ENCODE peak calls at places on chromosomes 2 and 18, in four cellular contexts. One of them, this sample, is unnamed.

GRCh38 chr2:95377216-95377530 is 25.3 kb upstream of the FAHD2A start:
- DNase-seq in A673: no peak
- DNase-seq in NCI-H1092: no peak
- DNase-seq in naive thymus-derived CD8-positive, alpha-beta T cell: no peak
- DNase-seq in this sample: peak

GRCh38 chr2:230711224-230711623 is 1.4 kb upstream of the CAB39 start:
- DNase-seq in NCI-H1092: no peak
- DNase-seq in A673: no peak
- DNase-seq in naive thymus-derived CD8-positive, alpha-beta T cell: no peak
- DNase-seq in this sample: no peak

GRCh38 chr2:48399828-48400552 is 130.0 kb upstream of the STON1 start:
- DNase-seq in A673: no peak
- DNase-seq in naive thymus-derived CD8-positive, alpha-beta T cell: no peak
- DNase-seq in NCI-H1092: no peak
- DNase-seq in this sample: no peak

GRCh38 chr2:40093036-40093673 is 314.1 kb upstream of the THUMPD2 start:
- DNase-seq in naive thymus-derived CD8-positive, alpha-beta T cell: no peak
- DNase-seq in NCI-H1092: no peak
- DNase-seq in A673: no peak
- DNase-seq in this sample: no peak

GRCh38 chr18:50051288-50051687 is 143.7 kb downstream of the MYO5B start:
- DNase-seq in A673: no peak
- DNase-seq in NCI-H1092: no peak
- DNase-seq in naive thymus-derived CD8-positive, alpha-beta T cell: no peak
- DNase-seq in this sample: no peak

GRCh38 chr2:43129676-43130547 is 96.5 kb downstream of the ZFP36L2 start:
- DNase-seq in NCI-H1092: no peak
- DNase-seq in naive thymus-derived CD8-positive, alpha-beta T cell: peak
- DNase-seq in A673: no peak
- DNase-seq in this sample: peak

GRCh38 chr2:33453905-33454479 is 22.5 kb upstream of the RASGRP3 start:
- DNase-seq in NCI-H1092: no peak
- DNase-seq in naive thymus-derived CD8-positive, alpha-beta T cell: no peak
- DNase-seq in A673: no peak
- DNase-seq in this sample: no peak

GRCh38 chr18:12840382-12840781 is 43.7 kb downstream of the PTPN2 start:
- DNase-seq in NCI-H1092: no peak
- DNase-seq in A673: no peak
- DNase-seq in naive thymus-derived CD8-positive, alpha-beta T cell: no peak
- DNase-seq in this sample: no peak

GRCh38 chr2:181177376-181177775 is 197.0 kb downstream of the UBE2E3 start:
- DNase-seq in NCI-H1092: no peak
- DNase-seq in naive thymus-derived CD8-positive, alpha-beta T cell: no peak
- DNase-seq in A673: no peak
- DNase-seq in this sample: no peak

GRCh38 chr2:237630216-237631000 is 3.0 kb downstream of the LRRFIP1 start:
- DNase-seq in NCI-H1092: no peak
- DNase-seq in A673: no peak
- DNase-seq in naive thymus-derived CD8-positive, alpha-beta T cell: no peak
- DNase-seq in this sample: no peak

GRCh38 chr18:13587477-13587876 is 138.9 kb downstream of the FAM210A start:
- DNase-seq in NCI-H1092: no peak
- DNase-seq in A673: no peak
- DNase-seq in naive thymus-derived CD8-positive, alpha-beta T cell: no peak
- DNase-seq in this sample: no peak

GRCh38 chr2:120236296-120236695 is 13.1 kb upstream of the TMEM185B start:
- DNase-seq in A673: no peak
- DNase-seq in NCI-H1092: no peak
- DNase-seq in naive thymus-derived CD8-positive, alpha-beta T cell: no peak
- DNase-seq in this sample: no peak

GRCh38 chr18:23228102-23229051 is 93.1 kb downstream of the CABLES1 start:
- DNase-seq in A673: peak
- DNase-seq in naive thymus-derived CD8-positive, alpha-beta T cell: no peak
- DNase-seq in NCI-H1092: peak
- DNase-seq in this sample: peak

GRCh38 chr2:121086450-121086849 is 198.6 kb downstream of the TFCP2L1 start:
- DNase-seq in NCI-H1092: no peak
- DNase-seq in A673: no peak
- DNase-seq in naive thymus-derived CD8-positive, alpha-beta T cell: no peak
- DNase-seq in this sample: peak

GRCh38 chr2:238890806-238891666 is 43.2 kb downstream of the TWIST2 start:
- DNase-seq in NCI-H1092: no peak
- DNase-seq in naive thymus-derived CD8-positive, alpha-beta T cell: no peak
- DNase-seq in A673: no peak
- DNase-seq in this sample: no peak

GRCh38 chr18:46624127-46624526 is 32.9 kb downstream of the LOXHD1 start:
- DNase-seq in A673: no peak
- DNase-seq in NCI-H1092: no peak
- DNase-seq in naive thymus-derived CD8-positive, alpha-beta T cell: no peak
- DNase-seq in this sample: no peak

GRCh38 chr18:23416283-23416682 is 36.8 kb upstream of the RIOK3 start:
- DNase-seq in NCI-H1092: no peak
- DNase-seq in A673: no peak
- DNase-seq in naive thymus-derived CD8-positive, alpha-beta T cell: no peak
- DNase-seq in this sample: no peak

GRCh38 chr2:217667545-217667944 is 335.2 kb downstream of the TNS1 start:
- DNase-seq in naive thymus-derived CD8-positive, alpha-beta T cell: no peak
- DNase-seq in NCI-H1092: no peak
- DNase-seq in A673: no peak
- DNase-seq in this sample: no peak

GRCh38 chr2:139142252-139142651 is 362.1 kb upstream of the NXPH2 start:
- DNase-seq in naive thymus-derived CD8-positive, alpha-beta T cell: no peak
- DNase-seq in NCI-H1092: no peak
- DNase-seq in A673: peak
- DNase-seq in this sample: no peak

GRCh38 chr2:164920430-164920829 is 34.9 kb downstream of the SLC38A11 start:
- DNase-seq in NCI-H1092: no peak
- DNase-seq in naive thymus-derived CD8-positive, alpha-beta T cell: no peak
- DNase-seq in A673: peak
- DNase-seq in this sample: no peak

GRCh38 chr2:119233326-119234020 is 9.8 kb downstream of the STEAP3 start:
- DNase-seq in A673: no peak
- DNase-seq in NCI-H1092: no peak
- DNase-seq in naive thymus-derived CD8-positive, alpha-beta T cell: no peak
- DNase-seq in this sample: no peak

GRCh38 chr2:218992703-218993344 is 398 bp downstream of the CRYBA2 start:
- DNase-seq in A673: no peak
- DNase-seq in naive thymus-derived CD8-positive, alpha-beta T cell: no peak
- DNase-seq in NCI-H1092: peak
- DNase-seq in this sample: no peak

GRCh38 chr2:29638641-29639040 is 282.7 kb downstream of the ALK start:
- DNase-seq in A673: no peak
- DNase-seq in naive thymus-derived CD8-positive, alpha-beta T cell: no peak
- DNase-seq in NCI-H1092: no peak
- DNase-seq in this sample: no peak

GRCh38 chr2:85394256-85394655 is 15.9 kb downstream of the CAPG start:
- DNase-seq in A673: no peak
- DNase-seq in naive thymus-derived CD8-positive, alpha-beta T cell: no peak
- DNase-seq in NCI-H1092: peak
- DNase-seq in this sample: no peak

GRCh38 chr2:112096098-112096497 is 41.0 kb downstream of the TMEM87B start:
- DNase-seq in A673: no peak
- DNase-seq in NCI-H1092: no peak
- DNase-seq in naive thymus-derived CD8-positive, alpha-beta T cell: no peak
- DNase-seq in this sample: no peak

GRCh38 chr2:42100696-42101585 is 53.1 kb downstream of the PKDCC start:
- DNase-seq in A673: peak
- DNase-seq in naive thymus-derived CD8-positive, alpha-beta T cell: peak
- DNase-seq in NCI-H1092: no peak
- DNase-seq in this sample: peak

GRCh38 chr2:195304310-195304709 is 352.7 kb upstream of the SLC39A10 start:
- DNase-seq in NCI-H1092: no peak
- DNase-seq in naive thymus-derived CD8-positive, alpha-beta T cell: no peak
- DNase-seq in A673: peak
- DNase-seq in this sample: no peak

GRCh38 chr2:20914087-20914486 is 91.2 kb upstream of the LDAH start:
- DNase-seq in naive thymus-derived CD8-positive, alpha-beta T cell: no peak
- DNase-seq in A673: no peak
- DNase-seq in NCI-H1092: no peak
- DNase-seq in this sample: no peak

GRCh38 chr18:65968605-65969004 is 217.8 kb downstream of the CDH7 start:
- DNase-seq in naive thymus-derived CD8-positive, alpha-beta T cell: no peak
- DNase-seq in A673: peak
- DNase-seq in NCI-H1092: no peak
- DNase-seq in this sample: no peak